ENCODE peak calls at places on chromosomes 4 and X, in six cellular contexts. J is body of pancreas, O is Panc1, A is adrenal gland, R is heart right ventricle, K is kidney. B is an unnamed sample.

GRCh38 chr4:102405706-102406510 is 60.6 kb upstream of the SLC39A8 start:
- DNase-seq in J (no peak), O (no peak), A (no peak), R (no peak), K (no peak), B (no peak)

GRCh38 chr4:38071801-38072567 is 111.8 kb downstream of the PTTG2 start:
- DNase-seq in J (no peak), O (no peak), A (no peak), R (no peak), K (no peak), B (no peak)

GRCh38 chr4:146340798-146341197 is 126.5 kb downstream of the REELD1 start:
- DNase-seq in J (no peak), O (no peak), A (no peak), R (no peak), K (no peak), B (no peak)

GRCh38 chr4:163495900-163496299 is 1.4 kb downstream of the TMA16 start:
- DNase-seq in J (no peak), O (no peak), A (no peak), R (no peak), K (no peak), B (no peak)

GRCh38 chrX:22742174-22742573 is 257.6 kb upstream of the DDX53 start:
- DNase-seq in J (no peak), O (no peak), A (no peak), R (no peak), K (no peak), B (no peak)

GRCh38 chr4:8332891-8333331 is 63.4 kb downstream of the HTRA3 start:
- DNase-seq in J (no peak), O (no peak), A (no peak), R (no peak), K (peak; percentile 47), B (no peak)

GRCh38 chrX:124518888-124519287 is 172.5 kb downstream of the SH2D1A start:
- DNase-seq in J (no peak), O (no peak), A (no peak), R (no peak), K (no peak), B (no peak)

GRCh38 chr4:168647976-168648375 is 151.1 kb downstream of the PALLD start:
- DNase-seq in J (no peak), O (no peak), A (no peak), R (no peak), K (no peak), B (no peak)

GRCh38 chr4:90181644-90182043 is 54.5 kb downstream of the CCSER1 start:
- DNase-seq in J (no peak), O (no peak), A (no peak), R (no peak), K (no peak), B (no peak)

GRCh38 chr4:142960134-142960533 is 114.0 kb upstream of the INPP4B start:
- DNase-seq in J (no peak), O (no peak), A (no peak), R (no peak), K (no peak), B (no peak)

GRCh38 chr4:161252520-161253141 is 911.2 kb downstream of the FSTL5 start:
- DNase-seq in J (peak; percentile 19), O (peak; percentile 33), A (no peak), R (no peak), K (no peak), B (no peak)
- TF ChIP-seq CTCF in J (peak; percentile 52), O (peak; percentile 72), A (peak; percentile 28), R (peak; percentile 53), K (peak; percentile 48), B (no peak)

GRCh38 chrX:40171513-40172168 is 73.9 kb upstream of the BCOR start:
- DNase-seq in J (no peak), O (no peak), A (no peak), R (no peak), K (peak; percentile 79), B (peak; percentile 86)
- H3K4me1 ChIP-seq in J (peaks cover 31% of the 10 kb centered on the region), O (peaks cover 21% of the 10 kb centered on the region), A (peaks cover 40% of the 10 kb centered on the region), R (peaks cover 81% of the 10 kb centered on the region), K (peaks cover 18% of the 10 kb centered on the region), B (peaks cover 26% of the 10 kb centered on the region)

GRCh38 chr4:108783666-108784463 is 21.0 kb upstream of the ETNPPL start:
- DNase-seq in J (no peak), O (no peak), A (no peak), R (no peak), K (no peak), B (no peak)
- TF ChIP-seq CTCF in J (peak; percentile 27), O (no peak), A (peak; percentile 37), R (no peak), K (peak; percentile 20), B (no peak)

GRCh38 chr4:159017323-159018036 is 85.4 kb upstream of the RAPGEF2 start:
- DNase-seq in J (no peak), O (no peak), A (no peak), R (no peak), K (no peak), B (no peak)
- H3K4me1 ChIP-seq in J (no peaks in the 10 kb centered on the region), O (no peaks in the 10 kb centered on the region), A (peaks cover 4% of the 10 kb centered on the region), R (peaks cover 4% of the 10 kb centered on the region), K (no peaks in the 10 kb centered on the region), B (peaks cover 4% of the 10 kb centered on the region)

DNA sequence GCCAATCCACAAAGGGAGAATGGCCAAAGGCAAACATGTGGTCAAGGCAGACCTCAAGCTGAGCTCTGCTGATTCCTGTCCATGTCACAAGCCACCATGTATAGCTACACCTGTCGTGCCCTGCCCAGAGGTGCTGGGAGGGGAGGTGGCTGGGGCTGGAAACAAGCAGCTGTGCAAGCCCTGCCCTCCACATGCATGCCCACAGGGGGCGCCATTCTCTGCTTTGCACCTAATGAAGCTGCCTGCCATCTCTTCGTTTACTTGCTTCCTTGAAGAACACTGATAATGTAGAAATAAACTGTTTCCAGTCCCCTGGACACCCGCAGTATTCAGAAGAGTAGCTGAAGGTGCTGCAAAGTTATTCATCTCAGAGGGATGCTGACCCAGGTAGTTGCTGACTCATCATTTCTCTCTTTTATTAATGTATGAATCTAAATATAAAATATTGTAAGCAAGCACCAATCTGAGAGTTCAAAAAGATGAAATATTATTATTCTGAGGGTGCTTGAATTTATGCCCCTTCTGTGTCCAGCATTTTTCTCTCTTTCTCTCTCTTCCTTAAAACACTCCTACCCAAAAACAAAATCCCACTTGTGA is 278.6 kb downstream of the ADGRA3 start:
- DNase-seq in J (peak; percentile 12), O (no peak), A (peak; percentile 9), R (no peak), K (peak; percentile 69), B (peak; percentile 87)
- TF ChIP-seq CTCF in J (peak; percentile 28), O (peak; percentile 43), A (no peak), R (peak; percentile 28), K (peak; percentile 23), B (peak; percentile 69)

GRCh38 chrX:2696698-2697215 is 5.7 kb downstream of the CD99 start:
- DNase-seq in J (no peak), O (no peak), A (no peak), R (no peak), K (no peak), B (peak; percentile 71)
- H3K4me1 ChIP-seq in J (peaks cover 60% of the 10 kb centered on the region), O (no peaks in the 10 kb centered on the region), A (peaks cover 13% of the 10 kb centered on the region), R (peaks cover 90% of the 10 kb centered on the region), K (peaks cover 9% of the 10 kb centered on the region), B (peaks cover 87% of the 10 kb centered on the region)

GRCh38 chr4:66687393-66687971 is 857.8 kb downstream of the CENPC start:
- DNase-seq in J (no peak), O (no peak), A (no peak), R (no peak), K (no peak), B (no peak)

GRCh38 chr4:66691101-66691500 is 854.2 kb downstream of the CENPC start:
- DNase-seq in J (no peak), O (no peak), A (no peak), R (no peak), K (no peak), B (no peak)

GRCh38 chr4:66693694-66694093 is 851.6 kb downstream of the CENPC start:
- DNase-seq in J (no peak), O (no peak), A (no peak), R (no peak), K (no peak), B (no peak)

DNA sequence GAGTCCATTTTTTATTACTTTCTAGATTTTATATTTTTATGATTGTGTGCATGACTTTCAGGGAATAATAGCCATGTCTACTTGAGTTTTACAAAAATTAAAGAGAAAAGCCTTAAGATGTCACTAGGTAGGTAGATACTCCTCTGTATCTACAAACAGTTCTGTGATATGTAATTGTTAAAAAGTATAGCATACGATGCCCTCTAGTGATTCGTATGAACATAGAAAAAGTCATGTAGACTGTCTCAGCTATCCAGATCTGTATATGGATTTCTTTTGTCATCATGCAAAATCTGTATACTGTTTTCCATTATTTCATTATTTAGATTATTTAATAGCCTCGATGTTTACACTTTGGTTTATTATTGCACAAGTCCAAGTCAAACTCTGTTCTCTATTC is 856.6 kb downstream of the CENPC start:
- DNase-seq in J (no peak), O (no peak), A (no peak), R (no peak), K (no peak), B (no peak)
- TF ChIP-seq CTCF in J (no peak), O (peak; percentile 26), A (peak; percentile 11), R (no peak), K (peak; percentile 13), B (no peak)

GRCh38 chr4:39614487-39615162 is 24.0 kb downstream of the SMIM14 start:
- DNase-seq in J (no peak), O (no peak), A (no peak), R (no peak), K (no peak), B (no peak)
- H3K4me1 ChIP-seq in J (peaks cover 13% of the 10 kb centered on the region), O (peaks cover 77% of the 10 kb centered on the region), A (peaks cover 45% of the 10 kb centered on the region), R (peaks cover 39% of the 10 kb centered on the region), K (no peaks in the 10 kb centered on the region), B (no peaks in the 10 kb centered on the region)

DNA sequence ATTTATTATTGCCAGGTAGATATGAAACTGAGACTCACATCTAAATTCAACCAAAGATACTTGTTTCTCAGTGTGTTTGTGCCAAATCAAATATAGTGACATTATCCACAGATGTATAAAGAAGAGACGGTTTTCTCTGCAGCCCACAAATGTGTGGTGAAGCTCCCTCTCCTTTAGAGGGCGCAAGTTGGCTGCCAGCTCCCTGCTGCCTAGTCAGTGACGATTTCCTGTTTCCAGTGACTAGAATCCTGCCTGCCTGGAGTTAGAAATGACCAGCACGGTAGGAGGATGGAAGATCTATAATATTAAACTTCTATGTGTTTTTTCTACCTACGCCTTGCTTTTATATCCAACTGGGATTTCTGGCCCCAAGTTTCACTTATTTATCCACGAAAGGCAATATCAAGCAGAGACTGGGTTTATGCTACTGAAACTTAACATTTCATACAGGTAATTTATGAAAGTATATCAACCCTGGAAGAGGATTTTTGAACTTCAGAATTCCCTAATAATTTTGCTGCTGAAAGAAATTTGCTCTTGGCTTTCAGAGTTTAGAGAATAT is 1793.7 kb upstream of the TENM3 start:
- DNase-seq in J (no peak), O (no peak), A (peak; percentile 46), R (no peak), K (no peak), B (no peak)
- TF ChIP-seq CTCF in J (no peak), O (peak; percentile 47), A (peak; percentile 33), R (no peak), K (peak; percentile 44), B (no peak)

DNA sequence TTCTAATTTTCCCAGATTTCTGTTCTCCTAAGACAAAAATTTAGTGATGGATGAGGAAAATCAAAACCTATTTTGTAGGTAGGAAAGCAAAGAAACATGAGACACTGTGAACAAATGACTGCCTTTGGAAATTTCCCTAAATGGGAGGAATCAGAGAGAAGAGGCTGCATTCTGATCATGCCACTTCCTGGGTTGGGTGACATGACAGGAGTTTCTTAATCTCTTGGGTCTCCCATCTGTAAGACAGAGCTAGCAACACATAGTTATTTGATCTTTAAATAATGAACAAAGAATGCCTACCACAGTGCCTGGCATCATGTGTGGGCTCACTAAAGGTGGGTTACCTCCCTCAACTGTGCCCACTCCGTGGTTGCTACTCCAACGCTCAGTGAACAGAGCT is 57.1 kb downstream of the CCDC149 start:
- DNase-seq in J (no peak), O (no peak), A (no peak), R (no peak), K (no peak), B (no peak)
- H3K4me1 ChIP-seq in J (no peaks in the 10 kb centered on the region), O (no peaks in the 10 kb centered on the region), A (peaks cover 21% of the 10 kb centered on the region), R (peaks cover 38% of the 10 kb centered on the region), K (no peaks in the 10 kb centered on the region), B (no peaks in the 10 kb centered on the region)